ENCODE peak calls at places on chromosome X, in four cellular contexts. A is HepG2, J is K562, R is WTC11. C is an unnamed sample.

GRCh38 chrX:11899091-11899490 is 141.1 kb downstream of the MSL3 start:
- DNase-seq in R (no peak), J (no peak), A (no peak), C (no peak)

GRCh38 chrX:1151378-1152077 is 60.9 kb downstream of the CRLF2 start:
- DNase-seq in R (no peak), A (no peak), J (no peak), C (no peak)

GRCh38 chrX:121122332-121122731 is 74.9 kb downstream of the GLUD2 start:
- DNase-seq in R (no peak), J (no peak), A (no peak), C (no peak)

GRCh38 chrX:19350831-19351447 is 7.2 kb downstream of the PDHA1 start:
- DNase-seq in A (no peak), R (no peak), J (no peak), C (no peak)

GRCh38 chrX:74231625-74232024 is 72.4 kb upstream of the ZCCHC13 start:
- DNase-seq in J (no peak), R (no peak), A (no peak), C (no peak)

GRCh38 chrX:20197641-20198210 is 56.1 kb upstream of the EIF1AX start:
- DNase-seq in R (no peak), A (no peak), J (no peak), C (no peak)

GRCh38 chrX:13469963-13470679 is 99.3 kb upstream of the EGFL6 start:
- DNase-seq in J (no peak), R (no peak), A (no peak), C (no peak)

GRCh38 chrX:9569875-9570274 is 105.0 kb downstream of the TBL1X start:
- DNase-seq in R (no peak), A (no peak), J (no peak), C (no peak)

GRCh38 chrX:10387011-10387410 is 230.2 kb downstream of the CLCN4 start:
- DNase-seq in J (no peak), R (no peak), A (no peak), C (no peak)

GRCh38 chrX:14936561-14936960 is 63.3 kb downstream of the MOSPD2 start:
- DNase-seq in R (no peak), A (no peak), J (peak; percentile 19), C (peak; percentile 24)

GRCh38 chrX:113512700-113513395 is 672.2 kb upstream of the AMOT start:
- DNase-seq in R (no peak), J (no peak), A (no peak), C (peak; percentile 34)

GRCh38 chrX:113929004-113929403 is 654.9 kb upstream of the HTR2C start:
- DNase-seq in R (peak; percentile 51), J (peak; percentile 57), A (peak; percentile 36), C (peak; percentile 43)

GRCh38 chrX:46630141-46630540 is 56.6 kb downstream of the CHST7 start:
- DNase-seq in A (no peak), J (no peak), R (no peak), C (no peak)

GRCh38 chrX:154419688-154420401 is 8.5 kb downstream of the TAFAZZIN start:
- DNase-seq in A (no peak), J (no peak), R (no peak), C (no peak)

GRCh38 chrX:115940888-115941332 is 229.6 kb upstream of the AGTR2 start:
- DNase-seq in A (peak; percentile 83), J (peak; percentile 43), R (peak; percentile 39), C (no peak)

GRCh38 chrX:102720237-102721168 is at the start of gene GPRASP3:
- DNase-seq in R (peak; percentile 70), J (peak; percentile 71), A (no peak), C (no peak)

GRCh38 chrX:11944486-11944885 is 186.4 kb downstream of the MSL3 start:
- DNase-seq in R (peak; percentile 58), J (peak; percentile 7), A (no peak), C (no peak)

GRCh38 chrX:106203315-106203714 is 35.2 kb downstream of the PWWP3B start:
- DNase-seq in R (no peak), J (no peak), A (peak; percentile 0), C (no peak)

GRCh38 chrX:80335062-80335830 is 85.0 kb upstream of the TENT5D start:
- DNase-seq in A (no peak), R (peak; percentile 84), J (peak; percentile 42), C (no peak)

GRCh38 chrX:83508006-83508405 is at the start of gene POU3F4:
- DNase-seq in J (no peak), R (peak; percentile 75), A (no peak), C (no peak)

GRCh38 chrX:108217877-108218276 is 126.3 kb downstream of the ATG4A start:
- DNase-seq in A (no peak), R (no peak), J (no peak), C (no peak)
- TF ChIP-seq ATF3 in A (no peak), R (no peak), J (no peak), C (no peak)

GRCh38 chrX:22136711-22137110 is 104.6 kb downstream of the PHEX start:
- DNase-seq in R (no peak), J (no peak), A (no peak), C (no peak)

GRCh38 chrX:22141061-22141460 is 108.9 kb downstream of the PHEX start:
- DNase-seq in R (no peak), J (no peak), A (no peak), C (no peak)

GRCh38 chrX:22135994-22136684 is 104.0 kb downstream of the PHEX start:
- DNase-seq in J (peak; percentile 34), A (peak; percentile 11), R (no peak), C (peak; percentile 16)

GRCh38 chrX:22134681-22135080 is 102.6 kb downstream of the PHEX start:
- DNase-seq in J (no peak), R (no peak), A (peak; percentile 22), C (no peak)

DNA sequence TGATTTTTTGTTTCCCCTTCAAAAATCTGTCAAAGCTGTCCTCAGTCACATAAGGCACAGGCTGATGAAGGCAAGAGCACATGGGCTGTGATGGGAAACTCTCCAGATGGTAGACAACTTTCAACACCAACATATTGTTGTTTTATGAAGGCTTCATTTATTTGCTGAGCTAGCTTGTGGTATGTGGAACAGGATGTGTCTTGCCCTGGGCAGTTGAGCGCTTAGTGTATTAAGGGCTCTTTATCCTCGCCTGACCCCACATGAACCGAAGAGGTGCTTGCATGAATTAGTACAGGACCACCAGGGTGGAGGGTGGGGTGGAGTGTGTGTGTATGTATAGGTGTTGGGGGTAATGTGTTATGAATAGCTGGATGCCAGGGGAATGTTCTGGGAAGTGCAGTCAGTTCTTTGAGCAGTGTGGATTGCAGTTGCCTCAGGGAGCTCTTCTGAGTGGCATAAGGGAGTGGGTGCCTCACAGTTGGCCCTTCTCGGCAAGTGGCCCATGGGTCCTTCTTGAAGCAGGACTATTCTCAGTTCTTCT is 103.1 kb downstream of the PHEX start:
- DNase-seq in A (no peak), R (no peak), J (no peak), C (no peak)
- TF ChIP-seq ATF3 in A (no peak), R (no peak), J (no peak), C (no peak)

DNA sequence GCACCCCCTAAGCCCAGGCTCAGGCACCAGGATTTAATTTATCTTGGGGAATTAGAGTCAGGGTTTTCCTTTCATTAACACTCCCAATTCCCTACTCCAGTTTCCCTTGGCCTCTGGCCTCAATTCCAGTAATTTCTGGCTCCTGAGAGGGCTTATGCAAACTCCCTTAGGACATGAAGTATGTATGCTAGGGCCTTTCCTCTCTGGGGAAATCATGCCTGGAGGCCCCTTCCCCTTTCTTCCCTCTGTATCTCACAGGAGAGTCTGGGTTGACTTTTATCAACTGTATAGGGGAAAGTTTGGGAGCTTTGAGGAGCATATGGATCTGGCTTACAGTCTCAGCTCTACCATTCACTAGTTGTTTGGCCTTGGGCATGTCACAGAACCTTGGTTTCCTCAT is 169.5 kb downstream of the SHROOM4 start:
- DNase-seq in J (no peak), A (no peak), R (no peak), C (no peak)
- TF ChIP-seq ATF3 in J (no peak), A (no peak), R (no peak), C (no peak)

DNA sequence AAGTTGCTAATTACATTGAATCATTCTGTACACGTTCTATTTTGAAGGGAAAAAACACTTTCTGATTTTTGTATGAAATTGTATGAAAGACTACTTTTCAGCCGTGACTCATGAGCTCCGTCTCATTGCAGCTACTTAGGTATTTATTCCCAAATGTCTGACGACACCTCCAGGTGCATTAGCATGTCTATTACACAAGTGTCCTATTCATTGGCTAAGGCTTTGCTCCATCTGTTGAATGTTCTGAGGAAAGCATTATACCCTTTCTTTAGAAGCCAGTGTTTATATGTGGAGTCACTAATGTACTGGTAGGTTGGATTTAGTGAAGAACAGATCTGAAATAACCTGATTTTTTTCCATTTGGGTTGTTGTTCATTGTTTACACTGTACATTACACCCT is 51.8 kb downstream of the MAP7D3 start:
- DNase-seq in R (no peak), J (no peak), A (no peak), C (no peak)
- TF ChIP-seq ATF3 in R (no peak), J (no peak), A (no peak), C (no peak)

GRCh38 chrX:150476183-150476699 is 92.2 kb upstream of the MTM1 start:
- DNase-seq in R (no peak), J (no peak), A (no peak), C (no peak)
- TF ChIP-seq ATF3 in R (no peak), J (no peak), A (no peak), C (no peak)

DNA sequence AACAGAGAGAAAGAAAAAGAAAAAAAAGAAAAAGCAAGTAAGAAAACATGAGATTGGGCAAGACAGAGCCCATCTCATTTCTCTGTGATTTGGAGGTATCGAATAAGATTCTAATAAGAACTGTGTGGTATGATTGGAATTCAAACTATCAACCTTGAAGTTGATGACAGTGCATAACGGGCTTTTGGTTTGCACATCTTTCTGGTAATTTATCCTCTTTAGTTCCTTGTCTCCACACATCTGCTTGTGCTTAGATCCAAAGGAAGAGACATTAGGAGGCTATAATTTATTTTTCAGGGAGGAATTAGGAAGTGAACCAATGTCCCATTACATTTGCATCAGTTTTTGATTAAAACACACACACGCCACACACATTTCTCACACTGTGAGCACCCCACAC is 149.9 kb downstream of the ARSF start:
- DNase-seq in R (no peak), A (no peak), J (no peak), C (no peak)
- TF ChIP-seq ATF3 in R (no peak), A (no peak), J (no peak), C (no peak)

GRCh38 chrX:37594755-37595382 is 23.4 kb downstream of the LANCL3 start:
- DNase-seq in J (no peak), R (no peak), A (no peak), C (no peak)

GRCh38 chrX:37603938-37604409 is 32.5 kb downstream of the LANCL3 start:
- DNase-seq in A (no peak), R (no peak), J (no peak), C (no peak)

GRCh38 chrX:37599735-37600134 is 28.3 kb downstream of the LANCL3 start:
- DNase-seq in A (no peak), J (no peak), R (no peak), C (no peak)
- TF ChIP-seq ATF3 in A (no peak), J (no peak), R (no peak), C (no peak)